ENCODE peak calls at places on chromosomes 2 and 18, in six cellular contexts. G is aorta, X is NCI-H1092, V is A172, F is fibroblast of mammary gland, Q is cardiac fibroblast. M is an unnamed sample.
A peak's percentile ranks its signal among the peaks of the same experiment; 100 is the strongest.

GRCh38 chr2:205734436-205734835 is 52.1 kb downstream of the NRP2 start:
- DNase-seq in G (no peak), X (no peak), V (peak; percentile 75), F (peak; percentile 89), Q (peak; percentile 87), M (peak; percentile 12)

GRCh38 chr2:208319403-208319802 is 53.3 kb downstream of the PIKFYVE start:
- DNase-seq in G (no peak), X (no peak), V (no peak), F (peak; percentile 11), Q (no peak), M (no peak)

GRCh38 chr18:36464126-36464651 is 166.7 kb downstream of the FHOD3 start:
- DNase-seq in G (no peak), X (no peak), V (no peak), F (no peak), Q (no peak), M (no peak)

GRCh38 chr2:17518212-17519154 is at the start of gene RAD51AP2:
- DNase-seq in G (peak; percentile 78), X (no peak), V (peak; percentile 85), F (peak; percentile 74), Q (peak; percentile 74), M (peak; percentile 35)

GRCh38 chr2:158806941-158807340 is 11.8 kb downstream of the DAPL1 start:
- DNase-seq in G (no peak), X (no peak), V (no peak), F (peak; percentile 44), Q (no peak), M (no peak)

GRCh38 chr18:22956226-22956625 is 23.1 kb downstream of the RBBP8 start:
- DNase-seq in G (no peak), X (no peak), V (no peak), F (no peak), Q (no peak), M (no peak)

GRCh38 chr18:59047321-59047991 is 92.2 kb upstream of the SEC11C start:
- DNase-seq in G (no peak), X (no peak), V (no peak), F (no peak), Q (no peak), M (no peak)

GRCh38 chr2:27891820-27892105 is 1.2 kb downstream of the BABAM2 start:
- DNase-seq in G (no peak), X (no peak), V (no peak), F (peak; percentile 53), Q (peak; percentile 49), M (no peak)

GRCh38 chr2:237581751-237582746 is 8.5 kb downstream of the RAB17 start:
- DNase-seq in G (peak; percentile 72), X (peak; percentile 65), V (peak; percentile 69), F (peak; percentile 73), Q (peak; percentile 82), M (no peak)

GRCh38 chr2:144774786-144775185 is 254.9 kb upstream of the ZEB2 start:
- DNase-seq in G (no peak), X (no peak), V (no peak), F (no peak), Q (no peak), M (no peak)

GRCh38 chr2:56624181-56624580 is 440.4 kb downstream of the CCDC85A start:
- DNase-seq in G (no peak), X (no peak), V (no peak), F (no peak), Q (no peak), M (no peak)

GRCh38 chr18:12335503-12335902 is 27.5 kb downstream of the TUBB6 start:
- DNase-seq in G (no peak), X (no peak), V (no peak), F (no peak), Q (no peak), M (no peak)

GRCh38 chr2:112229365-112229764 is 25.5 kb downstream of the ZC3H8 start:
- DNase-seq in G (no peak), X (no peak), V (no peak), F (peak; percentile 44), Q (peak; percentile 33), M (no peak)

GRCh38 chr2:11551569-11552259 is 17.9 kb downstream of the GREB1 start:
- DNase-seq in G (no peak), X (no peak), V (no peak), F (no peak), Q (no peak), M (no peak)

GRCh38 chr2:112029164-112029563 is 25.9 kb upstream of the TMEM87B start:
- DNase-seq in G (no peak), X (no peak), V (no peak), F (no peak), Q (no peak), M (no peak)

GRCh38 chr18:28178720-28179119 is 1.8 kb upstream of the CDH2 start:
- DNase-seq in G (no peak), X (no peak), V (peak; percentile 52), F (no peak), Q (peak; percentile 69), M (no peak)

GRCh38 chr2:222239945-222240675 is 58.7 kb downstream of the PAX3 start:
- DNase-seq in G (no peak), X (no peak), V (no peak), F (no peak), Q (no peak), M (no peak)

GRCh38 chr2:42036413-42036812 is 11.4 kb upstream of the PKDCC start:
- DNase-seq in G (no peak), X (no peak), V (no peak), F (no peak), Q (no peak), M (no peak)

GRCh38 chr2:44075536-44075935 is 79.7 kb upstream of the LRPPRC start:
- DNase-seq in G (no peak), X (no peak), V (peak; percentile 11), F (peak; percentile 73), Q (peak; percentile 40), M (no peak)

GRCh38 chr2:47904903-47905453 is 1.3 kb downstream of the FBXO11 start:
- DNase-seq in G (peak; percentile 56), X (peak; percentile 4), V (no peak), F (no peak), Q (peak; percentile 22), M (peak; percentile 2)

GRCh38 chr2:119958642-119959268 is 54.1 kb upstream of the EPB41L5 start:
- DNase-seq in G (no peak), X (no peak), V (peak; percentile 16), F (peak; percentile 10), Q (peak; percentile 49), M (no peak)

GRCh38 chr2:227228061-227228667 is 63.7 kb downstream of the COL4A3 start:
- DNase-seq in G (peak; percentile 65), X (peak; percentile 3), V (peak; percentile 25), F (peak; percentile 10), Q (no peak), M (no peak)

GRCh38 chr18:24825397-24825796 is 365.0 kb downstream of the HRH4 start:
- DNase-seq in G (no peak), X (no peak), V (no peak), F (no peak), Q (no peak), M (no peak)

GRCh38 chr2:166468124-166469024 is 25.7 kb downstream of the SCN7A start:
- DNase-seq in G (no peak), X (no peak), V (no peak), F (peak; percentile 18), Q (peak; percentile 27), M (no peak)

GRCh38 chr2:150686391-150686790 is 198.9 kb upstream of the RND3 start:
- DNase-seq in G (no peak), X (no peak), V (no peak), F (peak; percentile 22), Q (peak; percentile 60), M (no peak)

GRCh38 chr2:50649626-50650397 is 382.1 kb downstream of the NRXN1 start:
- DNase-seq in G (no peak), X (no peak), V (peak; percentile 23), F (no peak), Q (peak; percentile 5), M (no peak)

GRCh38 chr2:16832910-16833309 is 167.3 kb upstream of the CYRIA start:
- DNase-seq in G (no peak), X (no peak), V (no peak), F (no peak), Q (no peak), M (no peak)

GRCh38 chr2:241620419-241620769 is 16.6 kb downstream of the THAP4 start:
- DNase-seq in G (no peak), X (no peak), V (no peak), F (peak; percentile 72), Q (peak; percentile 81), M (no peak)

GRCh38 chr2:240196716-240197438 is 56.4 kb upstream of the OTOS start:
- DNase-seq in G (peak; percentile 18), X (no peak), V (no peak), F (no peak), Q (no peak), M (no peak)

GRCh38 chr2:21372654-21373053 is 248.9 kb downstream of the TDRD15 start:
- DNase-seq in G (no peak), X (no peak), V (peak; percentile 16), F (no peak), Q (peak; percentile 0), M (no peak)

GRCh38 chr2:47354013-47354816 is 48.7 kb upstream of the MSH2 start:
- DNase-seq in G (no peak), X (no peak), V (peak; percentile 97), F (peak; percentile 80), Q (peak; percentile 53), M (no peak)

GRCh38 chr2:58660046-58660445 is 418.9 kb upstream of the FANCL start:
- DNase-seq in G (no peak), X (no peak), V (no peak), F (no peak), Q (no peak), M (no peak)

GRCh38 chr18:44259610-44260009 is 421.1 kb upstream of the SETBP1 start:
- DNase-seq in G (no peak), X (no peak), V (no peak), F (no peak), Q (no peak), M (no peak)

GRCh38 chr2:63571291-63571690 is 17.0 kb downstream of the WDPCP start:
- DNase-seq in G (no peak), X (no peak), V (no peak), F (no peak), Q (no peak), M (no peak)

GRCh38 chr18:22674300-22674699 is 256.6 kb upstream of the CTAGE1 start:
- DNase-seq in G (no peak), X (no peak), V (peak; percentile 86), F (peak; percentile 95), Q (peak; percentile 95), M (no peak)

M was measured in T47D.